ENCODE peak calls at places on chromosomes 7 and 10, in ten cellular contexts. X is lower lobe of right lung, Y is SK-N-SH, O is pancreas, W is HepG2, E is heart right ventricle, T is suprapubic skin, I is ovary, Q is astrocyte, L is sigmoid colon. G is an unnamed sample. For H3K4me1 and H3K36me3, the result is how much of the 10 kb centered on the place peaks cover.

GRCh38 chr7:91850455-91850854 is 30.0 kb downstream of the MTERF1 start:
- DNase-seq in O (no peak), W (no peak), E (no peak), I (no peak), Q (peak), T (no peak), Y (no peak), L (no peak), X (no peak), G (no peak)

GRCh38 chr10:33326897-33327296 is 7.6 kb downstream of the NRP1 start:
- DNase-seq in X (no peak), L (no peak), W (no peak), E (no peak), O (no peak), T (no peak), Q (no peak), Y (no peak), I (no peak), G (no peak)

GRCh38 chr10:12719365-12719764 is 282.1 kb downstream of the CCDC3 start:
- DNase-seq in E (no peak), I (no peak), W (no peak), Q (no peak), Y (no peak), T (no peak), L (no peak), X (no peak), O (no peak), G (peak)

GRCh38 chr7:125355899-125356298 is 426.3 kb upstream of the POT1 start:
- DNase-seq in O (no peak), I (no peak), Q (peak), T (no peak), Y (no peak), L (no peak), W (no peak), E (no peak), X (no peak), G (no peak)

GRCh38 chr7:157875230-157876179 is 538.7 kb downstream of the DNAJB6 start:
- DNase-seq in T (no peak), Q (no peak), E (no peak), W (no peak), O (no peak), X (no peak), Y (peak), L (no peak), I (no peak), G (peak)

GRCh38 chr7:154613811-154614210 is 389.1 kb downstream of the PAXIP1 start:
- DNase-seq in T (no peak), E (no peak), O (no peak), Y (no peak), L (no peak), X (no peak), I (no peak), Q (no peak), W (no peak), G (no peak)

GRCh38 chr10:3805791-3806381 is 20.9 kb upstream of the KLF6 start:
- DNase-seq in O (no peak), T (no peak), Q (peak), I (no peak), W (no peak), Y (no peak), L (peak), X (no peak), E (peak), G (peak)

GRCh38 chr10:68327889-68328786 is 3.7 kb upstream of the HNRNPH3 start:
- DNase-seq in I (no peak), O (no peak), T (no peak), X (no peak), Q (peak), E (no peak), L (no peak), W (peak), Y (peak), G (no peak)

GRCh38 chr10:35565602-35566061 is 39.5 kb upstream of the GJD4 start:
- DNase-seq in O (no peak), T (no peak), Y (no peak), L (no peak), Q (peak), I (no peak), W (no peak), E (peak), X (no peak), G (no peak)

GRCh38 chr7:38753347-38753746 is 122.2 kb upstream of the AMPH start:
- DNase-seq in O (no peak), T (no peak), W (no peak), I (no peak), Y (no peak), Q (no peak), E (peak), X (no peak), L (no peak), G (no peak)

GRCh38 chr10:128062331-128062730 is 63.9 kb downstream of the MKI67 start:
- DNase-seq in W (no peak), Q (no peak), T (peak), E (no peak), O (no peak), Y (peak), L (no peak), X (no peak), I (no peak), G (no peak)

GRCh38 chr10:11782793-11783557 is 40.2 kb upstream of the PROSER2 start:
- DNase-seq in W (peak), Q (peak), X (no peak), T (no peak), E (no peak), O (no peak), Y (peak), I (no peak), L (no peak), G (no peak)

GRCh38 chr7:150962743-150963399 is 15.2 kb downstream of the KCNH2 start:
- DNase-seq in O (peak), I (peak), Q (no peak), T (no peak), L (peak), Y (peak), E (peak), X (peak), W (peak), G (peak)

GRCh38 chr10:84007482-84007881 is 131.8 kb upstream of the GHITM start:
- DNase-seq in T (no peak), W (no peak), Q (no peak), E (no peak), O (no peak), L (no peak), I (no peak), X (no peak), Y (no peak), G (no peak)

GRCh38 chr10:63722537-63722936 is 201.3 kb downstream of the REEP3 start:
- DNase-seq in X (no peak), W (no peak), L (peak), Q (peak), I (no peak), E (no peak), T (no peak), O (no peak), Y (peak), G (no peak)

GRCh38 chr7:50416509-50417299 is 33.4 kb downstream of the FIGNL1 start:
- DNase-seq in L (no peak), W (no peak), X (no peak), Y (no peak), O (no peak), Q (no peak), I (no peak), T (no peak), E (no peak), G (peak)

GRCh38 chr7:7792089-7792488 is 73.7 kb upstream of the RPA3 start:
- DNase-seq in W (no peak), I (no peak), Q (no peak), T (no peak), X (no peak), E (no peak), Y (no peak), L (no peak), O (no peak), G (no peak)

GRCh38 chr10:60384708-60385398 is 4.8 kb downstream of the ANK3 start:
- DNase-seq in L (no peak), Q (peak), O (no peak), X (no peak), T (no peak), E (no peak), W (no peak), I (no peak), Y (no peak), G (no peak)

GRCh38 chr10:6036861-6037321 is 25.3 kb downstream of the IL2RA start:
- DNase-seq in Y (no peak), L (peak), W (no peak), O (no peak), T (no peak), E (no peak), X (no peak), Q (no peak), I (no peak), G (peak)

GRCh38 chr10:69696073-69696731 is 66.2 kb downstream of the FAM241B start:
- DNase-seq in O (no peak), E (no peak), X (no peak), Q (peak), W (peak), I (no peak), L (peak), Y (no peak), T (no peak), G (no peak)

GRCh38 chr7:138784692-138785091 is 13.1 kb upstream of the TMEM213 start:
- DNase-seq in Q (no peak), T (no peak), L (no peak), I (no peak), X (no peak), Y (no peak), E (no peak), O (no peak), W (no peak), G (no peak)

GRCh38 chr10:21479553-21480315 is 45.7 kb downstream of the SKIDA1 start:
- DNase-seq in I (no peak), Y (no peak), T (no peak), L (no peak), Q (no peak), X (no peak), W (peak), E (no peak), O (no peak), G (no peak)

GRCh38 chr10:75709830-75710229 is 278.4 kb downstream of the LRMDA start:
- DNase-seq in E (no peak), Y (no peak), W (no peak), T (no peak), O (no peak), X (no peak), Q (no peak), I (no peak), L (no peak), G (no peak)
- H3K4me1 ChIP-seq in E (under half), Y (under half), W (under half), T (under half), O (under half), X (under half), Q (under half), I (under half), L (under half), G (under half)

GRCh38 chr10:79222186-79222585 is 125.1 kb upstream of the PPIF start:
- DNase-seq in O (no peak), T (no peak), E (peak), I (peak), L (peak), W (no peak), Q (no peak), Y (no peak), X (no peak), G (no peak)

GRCh38 chr10:79221110-79222051 is 125.9 kb upstream of the PPIF start:
- DNase-seq in L (peak), E (peak), X (peak), T (no peak), W (no peak), Y (peak), Q (peak), I (peak), O (no peak), G (no peak)

GRCh38 chr10:79223001-79223345 is 124.3 kb upstream of the PPIF start:
- DNase-seq in I (peak), T (no peak), Y (no peak), X (no peak), Q (no peak), L (no peak), E (no peak), W (no peak), O (no peak), G (no peak)

GRCh38 chr10:79219276-79219957 is 127.9 kb upstream of the PPIF start:
- DNase-seq in I (peak), W (no peak), Y (no peak), L (peak), O (no peak), X (no peak), Q (peak), E (no peak), T (no peak), G (no peak)

GRCh38 chr10:79220296-79220695 is 127.0 kb upstream of the PPIF start:
- DNase-seq in X (no peak), Q (no peak), I (no peak), E (no peak), L (no peak), O (no peak), W (no peak), T (no peak), Y (peak), G (no peak)
- H3K36me3 ChIP-seq in X (half or more), Q (under half), I (under half), E (under half), L (under half), O (under half), W (half or more), T (half or more), Y (under half), G (under half)

GRCh38 chr10:64733980-64734379 is 1212.8 kb downstream of the REEP3 start:
- DNase-seq in X (no peak), I (no peak), E (no peak), Q (no peak), T (no peak), O (no peak), Y (peak), W (peak), L (no peak), G (no peak)
- TF ChIP-seq CTCF in X (no peak), I (no peak), E (no peak), Q (peak), T (no peak), O (no peak), Y (peak), W (peak), L (peak), G (no peak)

DNA sequence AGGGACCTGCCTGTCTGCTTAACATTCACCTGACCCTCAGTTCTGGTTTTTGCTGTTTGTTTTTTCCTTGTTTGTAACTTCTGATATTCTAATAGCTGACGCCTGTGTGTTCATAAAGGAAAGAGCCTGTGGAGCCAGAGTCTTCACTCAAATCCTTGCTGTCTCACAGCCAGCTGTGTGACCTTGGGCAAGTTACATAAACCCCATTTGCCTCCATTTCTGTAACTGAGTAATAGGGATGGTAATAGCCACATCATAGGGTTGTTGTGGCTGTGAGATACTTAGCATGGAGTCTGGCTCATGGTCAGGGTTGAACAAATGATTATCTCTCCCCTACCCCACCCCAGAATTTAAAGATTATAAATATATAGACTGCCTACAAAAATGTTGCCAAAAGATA is 27.0 kb downstream of the WBP1L start:
- DNase-seq in L (no peak), Y (no peak), E (no peak), O (no peak), I (peak), X (no peak), Q (no peak), W (peak), T (no peak), G (no peak)
- H3K4me1 ChIP-seq in L (under half), Y (under half), E (half or more), O (under half), I (under half), X (half or more), Q (under half), W (half or more), T (half or more), G (under half)

GRCh38 chr10:133099571-133099970 is 11.8 kb downstream of the ADGRA1 start:
- DNase-seq in Q (no peak), I (no peak), T (no peak), L (no peak), X (no peak), E (no peak), W (no peak), O (no peak), Y (no peak), G (no peak)

GRCh38 chr10:133097418-133097817 is 9.7 kb downstream of the ADGRA1 start:
- DNase-seq in E (no peak), L (no peak), O (no peak), Y (no peak), W (no peak), X (no peak), I (no peak), T (no peak), Q (no peak), G (no peak)

GRCh38 chr10:133098426-133099124 is 10.9 kb downstream of the ADGRA1 start:
- DNase-seq in X (no peak), W (no peak), Y (no peak), E (no peak), T (no peak), I (no peak), L (no peak), O (no peak), Q (no peak), G (no peak)

GRCh38 chr10:133096616-133097269 is 9.0 kb downstream of the ADGRA1 start:
- DNase-seq in I (no peak), W (no peak), L (no peak), Q (no peak), E (no peak), Y (peak), T (no peak), X (no peak), O (no peak), G (no peak)

GRCh38 chr10:133097961-133098360 is 10.2 kb downstream of the ADGRA1 start:
- DNase-seq in W (no peak), E (no peak), Q (no peak), X (no peak), L (no peak), O (no peak), Y (no peak), I (no peak), T (no peak), G (no peak)
- H3K36me3 ChIP-seq in W (under half), E (under half), Q (under half), X (under half), L (under half), O (under half), Y (under half), I (under half), T (under half), G (under half)

GRCh38 chr7:69677054-69677847 is 79.0 kb downstream of the AUTS2 start:
- DNase-seq in L (no peak), T (no peak), W (no peak), Y (no peak), E (no peak), Q (no peak), O (no peak), X (no peak), I (no peak), G (no peak)
- TF ChIP-seq CTCF in L (no peak), T (no peak), W (no peak), Y (peak), E (no peak), Q (peak), O (no peak), X (peak), I (no peak), G (no peak)

G was measured in mucosa of descending colon.